ENCODE peak calls at places on chromosomes 11 and 22, in eight cellular contexts. F is stomach, E is uterus, G is ovary, K is left lung, C is adrenal gland, D is HCT116, A is HepG2. W is an unnamed sample. For H3K36me3 and H3K4me1, the result is how much of the 10 kb centered on the place peaks cover.

GRCh38 chr11:62678433-62678769 is 472 bp downstream of the UBXN1 start:
- DNase-seq in F (no peak), E (no peak), G (no peak), K (no peak), C (no peak), D (no peak), A (no peak), W (no peak)

GRCh38 chr11:45881708-45882368 is 3.6 kb upstream of the MAPK8IP1 start:
- DNase-seq in F (no peak), E (no peak), G (no peak), K (no peak), C (no peak), D (no peak), A (no peak), W (no peak)

GRCh38 chr22:29393019-29393608 is 4.7 kb upstream of the AP1B1 start:
- DNase-seq in F (no peak), E (no peak), G (no peak), K (no peak), C (no peak), D (no peak), A (no peak), W (no peak)

GRCh38 chr11:124899376-124900145 is 1.9 kb upstream of the ROBO4 start:
- DNase-seq in F (no peak), E (no peak), G (peak), K (no peak), C (no peak), D (no peak), A (no peak), W (no peak)

GRCh38 chr11:2728128-2728662 is 28.4 kb upstream of the KCNQ1OT1 start:
- DNase-seq in F (no peak), E (no peak), G (no peak), K (no peak), C (no peak), D (no peak), A (peak), W (no peak)

GRCh38 chr22:47724030-47724429 is 961.6 kb downstream of the TBC1D22A start:
- DNase-seq in F (no peak), E (no peak), G (no peak), K (no peak), C (no peak), D (no peak), A (no peak), W (no peak)

GRCh38 chr22:17832665-17833064 is 58.4 kb upstream of the BID start:
- DNase-seq in F (no peak), E (peak), G (no peak), K (no peak), C (peak), D (no peak), A (no peak), W (no peak)

GRCh38 chr22:36385491-36386350 is 2.0 kb downstream of the MYH9 start:
- DNase-seq in F (peak), E (peak), G (peak), K (peak), C (peak), D (no peak), A (peak), W (peak)

GRCh38 chr11:67599149-67599548 is 7.6 kb upstream of the NDUFV1 start:
- DNase-seq in F (no peak), E (no peak), G (no peak), K (no peak), C (no peak), D (no peak), A (no peak), W (no peak)

GRCh38 chr22:29623553-29624169 is 20.2 kb downstream of the NF2 start:
- DNase-seq in F (no peak), E (no peak), G (no peak), K (no peak), C (no peak), D (no peak), A (no peak), W (no peak)

GRCh38 chr11:62707277-62707771 is at the start of the genes BSCL2 and GNG3:
- DNase-seq in F (no peak), E (no peak), G (peak), K (peak), C (no peak), D (no peak), A (no peak), W (no peak)

GRCh38 chr22:49156662-49157285 is 670.9 kb downstream of the BRD1 start:
- DNase-seq in F (peak), E (no peak), G (no peak), K (no peak), C (no peak), D (no peak), A (no peak), W (no peak)

DNA sequence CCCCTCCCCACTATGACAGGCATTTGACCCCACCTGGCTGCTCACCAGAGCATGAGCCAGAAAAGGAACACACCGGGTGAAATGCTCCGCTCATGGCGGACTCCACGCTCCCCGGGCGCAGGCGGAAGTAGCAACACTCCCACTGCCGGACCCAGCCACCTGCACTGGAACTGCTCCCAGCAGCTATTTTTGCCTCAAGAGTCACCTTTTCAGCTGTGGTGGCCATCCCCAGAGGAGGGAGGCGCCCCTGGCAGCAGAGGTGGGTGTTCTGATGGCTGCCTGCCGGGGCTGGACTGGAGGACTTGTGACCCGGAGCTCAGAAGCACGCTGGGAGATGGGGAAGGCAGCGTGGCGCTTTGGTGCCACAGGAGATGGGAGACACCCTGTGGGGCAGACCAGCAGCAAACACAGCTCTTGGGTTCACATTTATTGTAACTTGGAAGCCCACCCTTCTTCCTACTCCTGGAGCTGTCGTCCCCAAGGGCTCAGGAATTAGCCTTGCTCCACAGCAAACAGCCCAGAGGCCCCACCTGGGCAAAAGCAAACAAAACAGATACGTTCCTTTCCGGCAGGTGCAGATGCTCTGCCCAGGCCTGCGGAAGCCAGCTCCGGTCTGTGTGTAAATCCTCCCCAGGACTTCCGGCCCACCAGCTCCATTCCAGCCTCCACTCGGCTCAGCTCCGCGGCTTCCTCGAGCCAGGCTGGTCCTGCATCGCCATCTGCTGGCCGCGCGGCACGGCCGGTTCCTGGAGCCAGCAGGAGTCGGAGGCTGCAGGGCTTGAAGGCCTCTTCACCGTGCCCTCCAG is 3.7 kb downstream of the RPS19BP1 start:
- DNase-seq in F (peak), E (peak), G (peak), K (peak), C (peak), D (peak), A (peak), W (peak)
- H3K36me3 ChIP-seq in F (under half), E (under half), G (under half), K (under half), C (under half), D (under half), A (under half), W (under half)

DNA sequence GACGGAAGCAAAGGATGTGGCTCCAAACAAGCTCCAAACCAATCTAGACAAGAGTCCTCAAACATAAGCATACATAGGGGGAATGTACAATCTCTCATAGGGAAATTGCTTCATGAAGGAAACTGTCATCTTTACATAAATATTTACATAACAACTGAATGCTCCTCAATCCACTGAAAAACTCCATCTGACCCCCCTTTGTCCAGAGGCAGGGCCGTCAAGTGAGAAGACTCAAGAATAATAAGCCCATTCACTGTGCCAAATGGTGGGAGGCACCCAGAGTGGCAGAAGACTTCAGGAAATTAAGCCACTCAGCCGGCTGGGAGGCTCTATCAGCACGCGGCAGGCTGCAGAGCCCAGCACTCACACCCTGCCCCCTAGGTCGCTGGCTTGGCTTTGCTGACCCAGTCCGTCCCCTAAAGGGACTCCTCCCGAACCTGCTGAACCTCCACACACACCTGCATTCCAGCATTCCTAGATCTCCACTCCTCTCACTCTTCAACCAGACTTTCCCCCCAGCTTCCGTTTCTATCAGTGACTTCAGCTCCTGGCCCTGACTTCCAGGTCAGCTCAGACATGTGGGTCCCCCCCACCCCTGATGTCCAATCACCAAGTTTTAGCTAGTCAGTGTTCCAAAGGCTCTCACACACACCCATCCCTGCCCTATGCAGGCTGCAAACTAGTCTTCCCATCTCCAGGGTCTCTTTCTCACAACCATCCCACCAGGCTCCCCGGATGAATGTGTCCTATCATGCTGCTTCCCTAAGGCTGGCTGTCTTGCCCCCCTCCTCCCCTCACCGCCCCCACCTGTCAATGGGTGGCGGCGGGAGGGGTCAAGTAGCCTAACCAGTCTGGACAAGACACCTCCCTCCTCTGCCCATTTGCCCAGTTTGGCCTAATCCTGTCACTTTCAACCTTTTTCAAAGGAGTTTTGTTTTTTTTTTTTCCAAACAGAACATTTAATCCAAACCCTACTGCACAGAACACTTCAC is 11.3 kb downstream of the VPS37C start:
- DNase-seq in F (peak), E (no peak), G (no peak), K (no peak), C (no peak), D (no peak), A (peak), W (no peak)
- H3K4me1 ChIP-seq in F (half or more), E (under half), G (under half), K (under half), C (half or more), D (under half), A (half or more), W (under half)

GRCh38 chr22:20201837-20202392 is 51.1 kb upstream of the CCDC188 start:
- DNase-seq in F (no peak), E (no peak), G (no peak), K (no peak), C (no peak), D (no peak), A (no peak), W (no peak)

GRCh38 chr22:20204821-20205220 is 54.0 kb upstream of the CCDC188 start:
- DNase-seq in F (no peak), E (no peak), G (no peak), K (no peak), C (no peak), D (no peak), A (no peak), W (no peak)

GRCh38 chr22:20204281-20204680 is 53.4 kb upstream of the CCDC188 start:
- DNase-seq in F (no peak), E (no peak), G (no peak), K (no peak), C (no peak), D (no peak), A (no peak), W (no peak)

GRCh38 chr22:20205464-20205963 is 54.7 kb upstream of the CCDC188 start:
- DNase-seq in F (no peak), E (no peak), G (no peak), K (no peak), C (no peak), D (no peak), A (no peak), W (no peak)

GRCh38 chr22:20203142-20204099 is 52.6 kb upstream of the CCDC188 start:
- DNase-seq in F (peak), E (no peak), G (no peak), K (no peak), C (peak), D (no peak), A (peak), W (no peak)
- TF ChIP-seq CTCF in F (no peak), E (no peak), G (no peak), K (no peak), C (no peak), D (no peak), A (no peak), W (no peak)

GRCh38 chr11:118473537-118473936 is 37.2 kb downstream of the KMT2A start:
- DNase-seq in F (no peak), E (no peak), G (no peak), K (no peak), C (no peak), D (no peak), A (no peak), W (no peak)
- H3K36me3 ChIP-seq in F (half or more), E (under half), G (under half), K (under half), C (under half), D (under half), A (half or more), W (half or more)

DNA sequence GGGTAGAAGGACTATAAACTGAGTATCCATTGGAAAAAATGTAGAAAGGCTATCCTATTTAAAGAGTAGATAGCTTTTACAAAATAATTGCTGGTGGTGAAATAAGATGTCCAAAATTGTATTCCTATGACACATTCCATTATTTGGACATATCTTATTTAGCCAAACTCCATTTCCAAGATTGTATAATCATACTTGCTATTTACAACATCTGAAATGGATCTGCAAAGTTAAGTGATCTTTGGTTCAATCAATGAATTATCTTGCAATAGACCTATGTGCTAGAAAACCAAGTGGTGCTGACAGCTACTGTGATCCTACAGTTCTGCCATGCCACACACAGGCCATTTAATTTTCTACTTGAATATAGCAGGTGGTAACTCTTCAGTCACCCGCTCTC is 11.0 kb upstream of the BLID start:
- DNase-seq in F (no peak), E (no peak), G (no peak), K (no peak), C (no peak), D (no peak), A (no peak), W (no peak)
- H3K4me1 ChIP-seq in F (under half), E (under half), G (under half), K (under half), C (under half), D (half or more), A (under half), W (under half)

GRCh38 chr22:25027052-25027525 is 74.6 kb downstream of the KIAA1671 start:
- DNase-seq in F (no peak), E (no peak), G (no peak), K (no peak), C (no peak), D (no peak), A (no peak), W (no peak)

GRCh38 chr22:25028841-25029141 is 76.3 kb downstream of the KIAA1671 start:
- DNase-seq in F (no peak), E (no peak), G (no peak), K (no peak), C (no peak), D (no peak), A (no peak), W (no peak)

GRCh38 chr22:25027552-25027951 is 75.0 kb downstream of the KIAA1671 start:
- DNase-seq in F (no peak), E (no peak), G (no peak), K (no peak), C (no peak), D (no peak), A (no peak), W (no peak)

GRCh38 chr22:25029181-25029580 is 76.7 kb downstream of the KIAA1671 start:
- DNase-seq in F (no peak), E (no peak), G (no peak), K (no peak), C (no peak), D (no peak), A (no peak), W (no peak)

GRCh38 chr22:25027959-25028840 is 75.7 kb downstream of the KIAA1671 start:
- DNase-seq in F (no peak), E (peak), G (peak), K (peak), C (peak), D (no peak), A (no peak), W (peak)
- TF ChIP-seq CTCF in F (peak), E (no peak), G (no peak), K (peak), C (peak), D (peak), A (peak), W (peak)

GRCh38 chr11:9722023-9722422 is 58.1 kb downstream of the SWAP70 start:
- DNase-seq in F (no peak), E (no peak), G (no peak), K (no peak), C (no peak), D (no peak), A (no peak), W (no peak)
- H3K36me3 ChIP-seq in F (under half), E (under half), G (under half), K (under half), C (under half), D (under half), A (under half), W (under half)

W was measured in psoas muscle.